ENCODE peak calls at places on chromosome 12, in five cellular contexts. F is HepG2, S is body of pancreas, Y is breast epithelium, B is gastrocnemius medialis. T is an unnamed sample. For H3K4me1, the result is how much of the 10 kb centered on the place peaks cover.

GRCh38 chr12:45369065-45369464 is 153.2 kb downstream of the ANO6 start:
- DNase-seq in F (no peak), B (no peak), Y (no peak), S (no peak), T (no peak)

GRCh38 chr12:132400011-132400641 is 70.7 kb upstream of the GALNT9 start:
- DNase-seq in F (no peak), B (no peak), S (peak), Y (no peak), T (no peak)

GRCh38 chr12:6765634-6766581 is at the start of gene PTMS:
- DNase-seq in B (peak), F (peak), Y (peak), S (peak), T (peak)

GRCh38 chr12:9086087-9086486 is 29.6 kb downstream of the A2M start:
- DNase-seq in S (no peak), B (no peak), Y (no peak), F (no peak), T (no peak)

GRCh38 chr12:111580119-111580425 is 19.0 kb downstream of the ATXN2 start:
- DNase-seq in S (no peak), Y (no peak), F (no peak), B (no peak), T (no peak)

GRCh38 chr12:121388421-121388981 is 11.4 kb upstream of the RNF34 start:
- DNase-seq in Y (no peak), S (no peak), F (peak), B (no peak), T (no peak)

GRCh38 chr12:44616385-44616784 is 259.7 kb downstream of the NELL2 start:
- DNase-seq in B (no peak), F (no peak), S (no peak), Y (no peak), T (no peak)

GRCh38 chr12:103901518-103902173 is 28.6 kb upstream of the HSP90B1 start:
- DNase-seq in S (no peak), Y (no peak), B (no peak), F (no peak), T (no peak)

GRCh38 chr12:71958457-71958856 is 19.8 kb downstream of the TPH2 start:
- DNase-seq in F (no peak), S (no peak), Y (no peak), B (no peak), T (no peak)

GRCh38 chr12:52149182-52149641 is 42.6 kb downstream of the KRT80 start:
- DNase-seq in S (no peak), F (no peak), Y (peak), B (no peak), T (no peak)

GRCh38 chr12:52149651-52150241 is 42.1 kb downstream of the KRT80 start:
- DNase-seq in B (no peak), F (no peak), Y (no peak), S (no peak), T (no peak)

GRCh38 chr12:52151153-52151858 is 40.5 kb downstream of the KRT80 start:
- DNase-seq in F (no peak), S (no peak), Y (no peak), B (no peak), T (no peak)

GRCh38 chr12:52152905-52153317 is 38.9 kb downstream of the KRT80 start:
- DNase-seq in Y (peak), B (no peak), F (no peak), S (no peak), T (no peak)

DNA sequence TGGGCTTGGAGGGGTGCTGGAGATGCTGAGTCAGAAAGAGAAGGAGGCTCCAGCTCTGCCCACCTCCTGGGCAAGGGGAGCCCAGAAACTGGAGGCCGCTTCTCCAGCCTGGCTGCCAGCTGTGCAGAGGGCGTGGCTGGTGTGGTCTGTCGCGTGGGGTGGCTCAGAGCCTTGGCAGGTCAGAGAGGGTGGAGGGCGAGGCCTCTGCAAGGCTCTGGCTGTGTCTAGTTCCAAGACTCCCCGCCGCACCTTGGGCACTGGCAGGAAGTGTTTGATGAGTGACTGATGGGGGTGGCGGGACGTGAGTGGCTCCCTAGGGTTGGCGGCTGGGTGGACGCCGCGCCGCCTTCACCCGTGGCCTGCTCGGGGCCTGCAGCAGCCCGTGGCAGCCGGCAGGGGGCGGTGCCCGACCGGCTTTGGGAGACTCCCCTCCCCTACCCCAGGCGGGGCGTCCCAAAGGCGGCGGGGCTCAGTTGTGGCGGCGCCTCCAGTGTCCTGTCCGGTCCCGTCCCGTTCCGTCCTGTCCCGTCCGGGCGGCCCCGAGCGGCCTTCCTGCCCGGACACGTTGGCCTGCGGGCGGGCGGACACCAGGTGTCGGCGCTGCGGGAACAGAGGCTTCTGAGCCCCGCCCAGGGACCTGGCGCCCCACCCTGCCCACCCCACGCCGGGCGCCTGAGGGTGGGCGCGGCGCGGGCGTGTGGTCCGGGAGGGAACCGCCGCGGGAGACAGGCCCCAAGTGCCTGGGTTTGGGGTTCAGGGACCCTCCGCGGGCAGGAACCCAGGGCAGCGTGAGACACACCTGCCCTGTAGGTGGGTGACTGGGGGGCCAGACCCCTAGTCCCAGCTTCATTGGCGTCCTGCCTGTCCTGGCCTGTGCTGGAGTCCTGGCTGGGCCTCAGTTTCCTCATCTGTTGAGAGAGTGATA is 39.7 kb downstream of the KRT80 start:
- DNase-seq in F (no peak), S (peak), Y (peak), B (peak), T (peak)
- TF ChIP-seq POLR2A in F (no peak), S (peak), Y (no peak), B (no peak), T (no peak)

GRCh38 chr12:11687538-11687937 is 38.1 kb downstream of the ETV6 start:
- DNase-seq in S (no peak), Y (no peak), F (peak), B (no peak), T (no peak)
- H3K4me1 ChIP-seq in S (under half), Y (under half), F (under half), B (under half), T (under half)

GRCh38 chr12:110080410-110080809 is 32.1 kb upstream of the C12orf76 start:
- DNase-seq in F (no peak), S (no peak), B (no peak), Y (no peak), T (no peak)
- H3K4me3 ChIP-seq in F (no peak), S (no peak), B (no peak), Y (no peak), T (no peak)

GRCh38 chr12:113897406-113897805 is 68.7 kb downstream of the RBM19 start:
- DNase-seq in S (no peak), Y (no peak), F (no peak), B (no peak), T (no peak)
- TF ChIP-seq POLR2A in S (no peak), Y (no peak), F (no peak), B (no peak), T (no peak)

DNA sequence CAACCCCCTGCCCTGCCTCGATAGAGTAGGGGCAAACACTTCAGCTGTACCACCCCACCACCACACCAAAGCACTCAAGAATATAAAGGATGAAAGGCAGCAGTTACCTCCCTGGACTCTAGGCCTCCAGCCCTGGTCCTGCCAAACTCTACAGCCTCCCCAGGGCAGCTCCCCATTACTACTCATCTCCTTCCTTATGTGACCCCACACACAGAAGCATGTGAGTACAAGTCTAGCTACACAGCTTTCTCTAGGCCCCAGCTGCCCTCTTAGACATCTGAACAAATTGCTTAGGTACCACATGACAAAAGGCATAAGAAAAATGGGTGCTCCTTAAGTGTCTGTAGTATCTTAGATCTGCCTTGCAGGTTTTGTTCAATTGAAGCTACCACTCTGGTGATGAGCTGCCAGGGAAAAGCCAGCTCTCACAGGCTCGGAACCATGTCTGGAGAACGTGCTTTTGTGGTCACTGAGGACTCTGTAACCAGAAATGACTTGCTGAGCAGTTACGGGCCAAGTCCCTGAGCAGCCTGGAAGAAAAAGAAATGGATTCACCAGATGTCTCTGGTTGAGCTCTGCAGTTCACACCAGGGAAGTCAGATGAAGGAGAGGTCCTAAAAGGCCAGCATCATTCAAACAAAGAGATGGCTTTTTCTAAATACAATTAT is 32.8 kb downstream of the FMNL3 start:
- DNase-seq in S (no peak), F (no peak), B (no peak), Y (peak), T (no peak)
- H3K4me1 ChIP-seq in S (under half), F (under half), B (half or more), Y (under half), T (under half)

DNA sequence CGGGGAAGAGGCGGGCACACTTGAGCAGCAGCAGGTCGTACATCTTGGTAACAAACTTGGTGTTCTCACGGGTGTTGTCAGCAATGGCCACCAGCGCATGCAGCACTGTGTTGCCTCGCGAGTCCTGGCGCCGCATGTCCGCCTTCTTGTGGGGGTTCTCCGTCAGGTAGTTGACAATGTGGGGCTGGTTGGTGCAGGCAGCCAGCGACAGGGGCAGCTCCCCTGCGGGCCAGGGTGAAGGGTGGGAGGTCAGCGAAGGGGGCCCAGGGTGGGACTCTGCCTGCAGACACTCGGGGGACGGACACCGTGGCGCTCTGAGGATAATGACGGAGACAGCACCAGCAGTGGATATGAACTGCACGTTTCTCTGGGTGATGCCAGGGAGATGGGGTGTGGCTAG is 34.5 kb downstream of the TRPV4 start:
- DNase-seq in S (no peak), Y (no peak), F (no peak), B (no peak), T (no peak)
- H3K4me3 ChIP-seq in S (no peak), Y (no peak), F (no peak), B (no peak), T (no peak)

DNA sequence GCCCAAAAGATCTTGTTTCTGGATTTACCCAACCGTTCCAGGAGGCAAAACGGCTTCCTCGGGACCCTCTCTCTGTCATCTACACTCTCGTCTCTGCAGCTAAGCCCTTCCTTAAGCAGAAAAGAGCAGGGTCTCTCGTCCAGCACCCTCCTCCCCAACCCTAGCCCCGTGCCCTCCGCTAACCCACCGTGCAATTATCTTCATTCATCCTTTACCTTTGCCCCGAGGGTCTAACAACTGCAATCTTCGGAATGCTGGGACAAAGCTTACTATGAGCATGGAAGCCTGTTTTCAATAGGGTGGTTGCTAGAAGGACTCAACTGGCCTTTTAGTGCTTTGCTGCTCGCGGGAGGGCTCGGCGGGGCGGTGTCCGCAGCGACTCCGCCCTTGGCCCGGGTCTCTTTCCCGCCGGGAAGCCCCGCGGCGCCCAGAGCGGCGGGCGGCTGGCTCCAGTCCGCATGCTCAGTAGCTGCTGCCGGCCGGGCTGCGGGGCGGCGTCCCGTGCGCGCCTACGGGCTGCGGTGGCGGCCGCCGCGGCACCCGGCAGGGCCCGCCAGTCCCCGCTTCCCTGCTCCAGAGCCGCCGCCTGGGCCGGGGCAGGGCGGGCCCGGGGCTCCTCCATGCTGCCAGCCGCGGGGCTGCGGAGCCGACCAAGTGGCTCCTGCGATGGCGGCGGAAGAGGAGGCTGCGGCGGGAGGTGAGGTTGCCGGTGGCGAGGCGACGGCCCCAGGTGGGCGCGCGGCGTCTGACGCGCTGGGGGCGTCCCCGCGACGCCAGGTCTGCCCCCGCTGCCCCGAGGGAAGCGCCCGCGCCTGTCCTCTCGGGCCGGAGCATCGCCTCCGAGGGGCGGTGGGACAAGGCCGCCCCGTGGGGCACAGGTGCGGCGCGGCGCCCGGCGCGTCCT is at the start of gene BMAL2:
- DNase-seq in F (peak), Y (no peak), B (no peak), S (peak), T (no peak)
- TF ChIP-seq POLR2A in F (no peak), Y (no peak), B (peak), S (no peak), T (peak)

T was measured in prostate gland.